ENCODE peak calls at places on chromosomes 16 and 17, in four cellular contexts. Z is astrocyte of the spinal cord, J is lower leg skin, E is bronchial epithelial cell. T is an unnamed sample.

GRCh38 chr17:80656590-80656989 is 112.0 kb downstream of the RPTOR start:
- DNase-seq in Z (no peak), E (no peak), J (no peak), T (no peak)

GRCh38 chr16:30692381-30693074 is 6.4 kb upstream of the SRCAP start:
- DNase-seq in Z (no peak), E (no peak), J (no peak), T (no peak)

GRCh38 chr17:8861482-8862181 is 5.8 kb downstream of the PIK3R6 start:
- DNase-seq in J (no peak), E (no peak), Z (no peak), T (no peak)

GRCh38 chr16:88941051-88941932 is 35.7 kb downstream of the CBFA2T3 start:
- DNase-seq in Z (no peak), J (no peak), E (no peak), T (no peak)

GRCh38 chr16:49194499-49195260 is 87.0 kb downstream of the CBLN1 start:
- DNase-seq in E (no peak), J (no peak), Z (no peak), T (no peak)

GRCh38 chr16:85286970-85287814 is 174.9 kb upstream of the CIBAR2 start:
- DNase-seq in Z (peak), J (peak), E (no peak), T (no peak)

GRCh38 chr16:85963746-85964370 is 64.9 kb downstream of the IRF8 start:
- DNase-seq in E (no peak), J (no peak), Z (no peak), T (no peak)

GRCh38 chr16:49084628-49085390 is 196.8 kb downstream of the CBLN1 start:
- DNase-seq in J (no peak), E (no peak), Z (no peak), T (no peak)

GRCh38 chr17:60325730-60326524 is 66.0 kb downstream of the USP32 start:
- DNase-seq in E (no peak), J (no peak), Z (no peak), T (no peak)

GRCh38 chr16:86598607-86599318 is 20.4 kb downstream of the FOXL1 start:
- DNase-seq in E (no peak), Z (no peak), J (no peak), T (no peak)

GRCh38 chr16:3059041-3059722 is 6.3 kb upstream of the IL32 start:
- DNase-seq in J (peak), Z (peak), E (peak), T (peak)

GRCh38 chr16:1363501-1364041 is 11.8 kb downstream of the GNPTG start:
- DNase-seq in Z (peak), J (no peak), E (peak), T (no peak)

GRCh38 chr16:74456290-74456625 is 35.0 kb upstream of the CLEC18B start:
- DNase-seq in E (no peak), J (no peak), Z (no peak), T (no peak)

GRCh38 chr17:73749906-73750305 is 105.7 kb upstream of the SDK2 start:
- DNase-seq in E (no peak), J (no peak), Z (no peak), T (no peak)

GRCh38 chr17:45284176-45285140 is 22.6 kb upstream of the SPATA32 start:
- DNase-seq in E (peak), J (peak), Z (no peak), T (no peak)

GRCh38 chr17:973053-973452 is 6.5 kb downstream of the NXN start:
- DNase-seq in E (peak), J (no peak), Z (peak), T (no peak)

DNA sequence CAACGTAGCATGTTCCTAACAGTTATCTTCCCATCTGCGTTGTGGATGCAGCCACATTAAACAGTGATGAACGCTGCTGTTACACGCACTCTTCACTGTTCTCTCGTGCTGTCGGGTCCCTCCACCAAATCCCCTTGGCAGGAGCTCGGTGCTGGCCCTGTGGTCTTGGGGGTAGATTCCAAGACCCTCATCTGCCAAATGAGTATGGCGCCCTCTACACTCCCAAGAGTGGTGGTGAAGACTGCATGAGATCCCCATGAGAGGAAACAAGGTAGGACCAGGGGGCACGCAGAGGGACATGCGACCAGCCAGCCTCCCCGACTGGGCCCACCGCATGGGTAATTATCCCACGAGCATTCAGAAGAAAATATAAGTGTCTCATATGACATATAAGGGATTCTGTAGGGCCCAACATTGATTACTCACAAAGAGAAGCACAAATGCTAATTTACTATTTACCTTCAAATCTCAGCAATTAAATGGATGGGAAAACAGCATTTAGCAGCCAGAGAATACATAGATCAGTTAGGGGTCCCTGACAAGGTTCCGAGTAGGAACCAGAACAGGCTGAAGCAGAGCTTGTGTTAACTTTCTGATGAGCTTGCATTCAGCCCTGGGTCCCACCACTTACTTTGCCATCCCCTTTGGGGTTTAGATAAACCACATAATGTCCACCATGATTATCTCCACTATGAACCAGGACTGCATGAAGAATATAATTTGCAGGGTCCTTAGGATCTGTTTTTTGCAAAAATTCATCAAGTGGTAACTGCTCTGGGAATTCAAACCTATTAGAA is 23.8 kb downstream of the LITAFD start:
- DNase-seq in J (no peak), Z (no peak), E (no peak), T (no peak)
- TF ChIP-seq CTCF in J (no peak), Z (peak), E (peak), T (peak)

GRCh38 chr16:78556421-78556820 is 457.0 kb downstream of the WWOX start:
- DNase-seq in J (no peak), Z (no peak), E (no peak), T (no peak)

GRCh38 chr16:78551487-78552085 is 452.1 kb downstream of the WWOX start:
- DNase-seq in J (no peak), E (no peak), Z (no peak), T (no peak)

DNA sequence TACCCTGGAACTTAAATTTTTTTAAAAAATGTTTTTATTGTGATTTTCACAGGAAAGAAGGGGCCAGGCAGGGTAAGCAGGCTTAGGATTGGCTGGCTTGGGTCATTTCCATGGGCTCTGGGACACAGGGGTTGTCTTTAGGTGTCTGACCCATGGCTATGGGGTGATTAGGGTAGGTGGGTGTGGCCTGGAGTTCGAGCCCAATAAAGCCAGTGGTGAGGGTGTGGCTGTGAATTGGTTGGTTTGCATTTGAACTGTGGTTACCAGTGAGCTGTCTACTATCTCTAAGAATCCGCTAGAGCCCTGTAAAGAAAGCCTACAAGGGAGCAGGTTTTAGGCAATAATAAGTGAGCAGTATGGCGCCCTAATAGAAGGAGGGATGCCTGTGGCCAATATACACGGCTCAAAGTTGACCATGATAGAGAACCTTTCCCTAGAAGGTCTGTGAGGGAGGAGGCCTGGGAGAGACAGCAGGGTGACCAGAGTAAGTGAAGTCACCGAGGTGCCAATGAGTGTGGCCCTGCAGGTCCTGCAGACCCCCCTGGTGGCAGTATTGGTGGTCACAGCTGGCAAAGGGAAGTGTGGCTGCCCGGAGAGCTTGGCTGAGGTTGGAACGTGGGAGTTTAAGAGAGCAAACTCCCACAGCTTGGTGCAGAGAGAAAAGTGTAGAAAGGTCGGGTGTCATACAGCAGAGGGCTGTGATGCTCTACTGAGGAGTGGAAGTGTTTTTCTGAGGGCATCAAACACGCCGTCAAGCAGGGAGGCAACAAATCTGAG is 454.0 kb downstream of the WWOX start:
- DNase-seq in J (no peak), E (no peak), Z (no peak), T (no peak)
- TF ChIP-seq CTCF in J (no peak), E (no peak), Z (no peak), T (no peak)

GRCh38 chr17:64499805-64500486 is 3.1 kb upstream of the POLG2 start:
- DNase-seq in J (no peak), Z (no peak), E (peak), T (no peak)

GRCh38 chr17:64496348-64496785 is 487 bp downstream of the POLG2 start:
- DNase-seq in Z (no peak), J (no peak), E (no peak), T (peak)

GRCh38 chr17:64498308-64499203 is 1.7 kb upstream of the POLG2 start:
- DNase-seq in E (no peak), Z (no peak), J (no peak), T (no peak)

GRCh38 chr17:64496786-64497564 is at the start of gene POLG2:
- DNase-seq in J (peak), E (peak), Z (peak), T (peak)

GRCh38 chr17:64497565-64498035 is 746 bp upstream of the POLG2 start:
- DNase-seq in E (no peak), Z (no peak), J (no peak), T (no peak)
- TF ChIP-seq CTCF in E (no peak), Z (no peak), J (no peak), T (peak)

DNA sequence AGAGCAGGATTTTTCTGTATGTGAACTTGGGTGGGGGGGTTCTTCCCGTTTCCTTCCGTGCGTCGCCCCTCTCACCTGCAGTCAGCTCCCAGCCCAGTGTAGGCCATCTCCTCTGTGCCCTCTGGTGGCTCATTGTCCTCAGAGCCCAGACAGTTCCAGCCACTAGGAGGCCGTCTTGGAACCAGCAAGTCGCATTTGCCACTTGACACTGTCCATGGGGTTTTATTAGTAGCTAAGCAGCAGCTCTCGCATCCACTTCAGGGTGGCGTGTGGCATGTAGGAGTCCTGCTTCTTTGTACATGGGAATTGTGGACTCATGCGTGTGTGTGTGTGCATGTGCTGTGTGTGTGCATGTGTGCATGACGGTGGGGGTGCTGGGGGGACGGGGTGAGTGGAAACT is 74.0 kb downstream of the SEC14L1 start:
- DNase-seq in J (no peak), E (peak), Z (peak), T (no peak)
- TF ChIP-seq CTCF in J (no peak), E (peak), Z (peak), T (no peak)

T was measured in CD14-positive monocyte.